ENCODE peak calls at places on chromosomes 3 and 15, in nine cellular contexts. X is cardiac fibroblast, F is psoas muscle, O is mesothelial cell of epicardium, P is foreskin keratinocyte, J is fibroblast of lung, W is choroid plexus epithelial cell, M is bronchial epithelial cell, B is A549. G is an unnamed sample.

GRCh38 chr15:69723404-69724097 is 270.9 kb downstream of the RPLP1 start:
- DNase-seq in W (no peak), J (no peak), B (no peak), F (peak), P (no peak), M (no peak), O (no peak), X (no peak), G (no peak)

GRCh38 chr15:63833246-63833696 is 477 bp downstream of the HERC1 start:
- DNase-seq in F (peak), M (no peak), W (peak), J (peak), B (peak), X (peak), O (no peak), P (peak), G (peak)

GRCh38 chr3:165549665-165550064 is 287.6 kb downstream of the BCHE start:
- DNase-seq in X (no peak), J (no peak), F (no peak), P (no peak), M (no peak), O (no peak), B (no peak), W (no peak), G (no peak)

GRCh38 chr3:195708066-195708465 is 12.7 kb upstream of the MUC20 start:
- DNase-seq in P (no peak), F (no peak), J (no peak), O (no peak), B (no peak), X (no peak), W (no peak), M (no peak), G (no peak)

GRCh38 chr3:78906245-78906644 is 861.6 kb downstream of the ROBO1 start:
- DNase-seq in X (no peak), W (no peak), P (peak), M (peak), F (no peak), J (no peak), B (no peak), O (no peak), G (no peak)

GRCh38 chr15:63023351-63023945 is 19.1 kb upstream of the TPM1 start:
- DNase-seq in W (peak), F (no peak), O (no peak), J (peak), X (peak), M (no peak), B (no peak), P (peak), G (no peak)

GRCh38 chr3:100993309-100993708 is at the start of gene ABI3BP:
- DNase-seq in W (peak), M (peak), J (peak), B (peak), F (peak), X (peak), O (peak), P (peak), G (no peak)

GRCh38 chr3:24220859-24221657 is 273.6 kb downstream of the THRB start:
- DNase-seq in P (peak), X (peak), O (no peak), W (peak), J (peak), F (peak), B (peak), M (peak), G (no peak)

GRCh38 chr3:22366781-22367180 is 615.8 kb upstream of the ZNF385D start:
- DNase-seq in B (no peak), M (no peak), X (no peak), F (no peak), P (no peak), O (no peak), W (no peak), J (no peak), G (no peak)

GRCh38 chr3:44323341-44323955 is 15.1 kb upstream of the TCAIM start:
- DNase-seq in O (peak), J (peak), F (peak), B (peak), X (peak), P (peak), M (peak), W (peak), G (peak)

GRCh38 chr3:149949181-149949580 is 21.5 kb downstream of the PFN2 start:
- DNase-seq in O (no peak), X (no peak), P (no peak), F (no peak), B (no peak), J (no peak), W (no peak), M (no peak), G (no peak)

GRCh38 chr3:80677796-80678195 is 910.0 kb upstream of the ROBO1 start:
- DNase-seq in W (peak), B (no peak), O (no peak), J (peak), F (no peak), P (peak), M (peak), X (peak), G (no peak)

GRCh38 chr15:98774756-98775497 is 126.6 kb downstream of the IGF1R start:
- DNase-seq in P (peak), B (no peak), F (no peak), M (peak), X (no peak), J (no peak), O (no peak), W (no peak), G (no peak)

GRCh38 chr3:58197588-58197987 is 13.2 kb downstream of the DNASE1L3 start:
- DNase-seq in W (no peak), P (no peak), F (no peak), J (no peak), O (no peak), X (no peak), M (no peak), B (no peak), G (no peak)

GRCh38 chr3:5036536-5036833 is 57.2 kb downstream of the BHLHE40 start:
- DNase-seq in M (no peak), W (no peak), X (no peak), B (no peak), J (no peak), F (no peak), P (no peak), O (no peak), G (no peak)

GRCh38 chr15:37124330-37124729 is 24.0 kb upstream of the MEIS2 start:
- DNase-seq in B (no peak), W (no peak), P (no peak), M (no peak), X (no peak), F (no peak), J (no peak), O (no peak), G (no peak)

GRCh38 chr15:30859091-30859874 is 44.4 kb upstream of the FAN1 start:
- DNase-seq in B (peak), J (peak), X (peak), P (peak), M (peak), F (no peak), O (no peak), W (peak), G (peak)

GRCh38 chr15:77527164-77527778 is 105.4 kb downstream of the LINGO1 start:
- DNase-seq in X (peak), J (peak), B (no peak), F (peak), P (no peak), O (peak), W (peak), M (no peak), G (no peak)

GRCh38 chr15:43792761-43793493 is 807 bp downstream of the SERF2 start:
- DNase-seq in J (no peak), X (peak), B (peak), W (peak), M (peak), F (peak), P (no peak), O (no peak), G (no peak)

GRCh38 chr3:16338999-16339398 is 74.0 kb downstream of the OXNAD1 start:
- DNase-seq in B (peak), O (no peak), F (no peak), J (peak), W (peak), X (peak), M (peak), P (peak), G (no peak)

GRCh38 chr3:29268651-29269050 is 12.2 kb upstream of the RBMS3 start:
- DNase-seq in W (no peak), J (no peak), F (no peak), B (no peak), O (no peak), M (no peak), P (no peak), X (peak), G (no peak)

GRCh38 chr15:89452330-89452836 is 44.0 kb downstream of the RHCG start:
- DNase-seq in P (no peak), F (no peak), M (no peak), O (no peak), J (no peak), X (no peak), B (no peak), W (no peak), G (no peak)

GRCh38 chr15:39788108-39788507 is 5.5 kb upstream of the FSIP1 start:
- DNase-seq in X (peak), W (peak), B (no peak), F (no peak), J (peak), O (no peak), P (no peak), M (no peak), G (no peak)

GRCh38 chr3:61360297-61360696 is 109.0 kb upstream of the FHIT start:
- DNase-seq in J (no peak), M (no peak), B (no peak), O (no peak), X (no peak), W (peak), P (no peak), F (no peak), G (no peak)

GRCh38 chr3:185658943-185659342 is 72.8 kb downstream of the SENP2 start:
- DNase-seq in F (no peak), P (no peak), M (no peak), X (no peak), W (peak), J (no peak), B (no peak), O (no peak), G (no peak)

GRCh38 chr3:185657691-185658503 is 71.8 kb downstream of the SENP2 start:
- DNase-seq in X (no peak), P (no peak), F (no peak), W (no peak), B (no peak), J (no peak), O (no peak), M (no peak), G (no peak)

GRCh38 chr3:185658504-185658912 is 72.4 kb downstream of the SENP2 start:
- DNase-seq in F (peak), X (peak), J (peak), B (peak), M (peak), P (peak), O (no peak), W (peak), G (no peak)

GRCh38 chr3:185661772-185662171 is 75.7 kb downstream of the SENP2 start:
- DNase-seq in B (no peak), M (no peak), X (no peak), O (no peak), J (no peak), F (no peak), P (no peak), W (no peak), G (no peak)

DNA sequence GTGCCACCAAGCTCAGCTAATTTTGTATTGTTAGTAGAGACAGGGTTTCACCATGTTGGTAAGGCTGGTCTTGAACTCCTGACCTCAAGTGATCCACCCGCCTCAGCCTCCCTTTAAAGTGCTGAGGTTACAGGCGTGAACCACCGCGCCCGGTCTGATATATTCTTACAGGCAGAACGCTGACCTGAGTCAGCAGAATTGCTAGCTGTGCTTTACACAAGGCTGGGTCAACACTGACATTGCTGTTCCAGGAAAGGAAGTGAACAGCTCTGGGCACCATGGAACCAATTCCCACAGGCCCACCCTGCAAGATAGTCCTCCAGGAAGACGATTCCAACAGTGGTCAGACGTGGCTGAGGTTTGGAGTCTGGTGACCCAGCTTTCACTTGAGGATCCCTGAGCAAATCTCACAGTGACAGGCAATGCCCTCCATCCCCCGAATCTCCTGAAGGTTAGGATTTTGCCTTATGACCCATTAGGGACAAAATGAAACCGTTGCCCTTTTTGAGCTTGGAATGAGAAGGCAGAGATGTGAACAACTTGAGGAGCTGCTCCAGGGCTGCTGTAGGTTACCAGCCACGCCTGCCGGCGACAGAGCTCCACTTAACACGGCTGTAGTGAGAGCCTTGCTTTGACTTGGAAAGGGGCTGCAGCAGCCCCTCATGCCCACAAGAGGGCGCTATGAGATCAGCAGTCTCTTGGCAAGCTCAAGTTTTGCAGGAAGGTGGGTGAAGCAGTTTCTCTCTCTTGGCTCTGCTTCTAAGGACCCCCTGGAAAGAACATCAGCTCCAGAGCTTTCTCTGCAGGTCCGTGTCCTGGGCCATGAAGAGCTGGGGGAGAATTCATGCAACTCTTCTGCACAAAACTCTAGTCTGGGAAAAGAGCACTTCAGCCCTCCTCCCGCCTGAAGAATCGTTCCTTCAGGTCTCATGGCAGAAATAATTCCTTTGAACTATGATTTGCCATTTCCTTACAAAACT is 74.1 kb downstream of the SENP2 start:
- DNase-seq in F (peak), P (peak), J (peak), X (peak), W (peak), B (peak), O (no peak), M (peak), G (peak)
- TF ChIP-seq CTCF in F (peak), P (peak), J (peak), X (peak), W (peak), B (peak), O (peak), M (peak), G (peak)

DNA sequence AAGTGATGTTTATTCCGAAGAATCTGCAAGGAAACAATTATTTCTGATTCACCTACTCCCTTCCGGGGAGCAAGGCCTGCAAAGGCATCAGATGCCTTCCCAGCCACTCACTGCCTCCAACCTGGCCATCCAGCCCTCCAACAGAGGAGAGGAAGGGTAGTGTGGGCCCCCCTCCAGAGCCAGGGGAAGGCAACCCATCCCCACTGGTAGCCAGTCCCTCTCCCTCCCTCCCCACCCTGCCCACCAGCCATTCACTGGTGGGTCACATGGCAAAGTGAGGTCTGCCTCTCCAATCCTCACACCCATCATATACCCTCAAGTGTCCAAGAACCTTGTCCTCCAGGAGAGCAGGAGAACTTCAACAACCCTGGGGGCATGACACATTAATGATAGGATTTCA is 2.4 kb upstream of the VIPR1 start:
- DNase-seq in M (no peak), P (peak), X (no peak), W (no peak), B (no peak), O (no peak), F (no peak), J (no peak), G (no peak)
- TF ChIP-seq CTCF in M (no peak), P (no peak), X (no peak), W (no peak), B (no peak), O (no peak), F (no peak), J (no peak), G (no peak)

GRCh38 chr3:52197842-52198625 is at the start of gene ALAS1:
- DNase-seq in O (peak), J (peak), X (peak), W (peak), F (peak), B (peak), P (peak), M (peak), G (peak)
- TF ChIP-seq CTCF in O (no peak), J (no peak), X (no peak), W (no peak), F (peak), B (no peak), P (no peak), M (no peak), G (no peak)

DNA sequence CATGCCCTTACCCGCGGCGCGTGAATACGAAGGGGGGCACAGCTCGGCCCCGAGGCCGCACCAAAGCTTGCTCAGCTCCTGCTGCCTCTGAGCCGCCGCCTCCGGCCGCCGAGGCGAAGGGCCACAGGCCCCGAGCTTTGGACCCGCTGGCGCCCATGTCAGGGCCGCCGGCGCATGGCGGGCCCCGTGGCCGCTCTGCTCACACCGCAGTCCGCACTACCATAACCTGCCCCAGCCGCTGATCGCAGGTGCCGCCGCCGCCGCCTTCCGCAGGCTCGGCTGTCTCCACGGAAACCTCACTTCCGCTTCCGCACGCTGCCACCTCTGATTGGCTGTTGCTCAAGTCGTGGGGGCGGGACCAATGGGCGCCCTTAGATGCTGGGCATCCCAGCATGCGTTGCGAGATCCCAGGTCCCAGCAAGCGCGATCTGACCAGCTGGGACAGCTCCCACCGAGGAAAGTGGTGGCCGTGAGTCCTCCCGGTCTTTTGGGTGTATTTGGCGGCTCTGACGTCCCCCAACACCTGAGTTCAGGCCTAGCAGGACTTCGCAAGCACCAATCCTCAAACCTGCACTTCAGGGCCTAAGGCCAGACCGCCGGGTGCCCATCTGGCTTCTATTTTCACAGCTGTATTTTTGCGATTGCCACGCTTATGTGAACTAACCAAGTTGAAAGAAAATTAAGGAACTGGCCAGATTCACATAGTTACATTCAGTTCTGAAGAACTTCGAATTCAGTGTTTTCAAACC is at the start of gene TUSC2:
- DNase-seq in M (peak), F (peak), X (peak), P (peak), W (peak), B (peak), O (peak), J (peak), G (peak)
- TF ChIP-seq CTCF in M (no peak), F (no peak), X (no peak), P (no peak), W (no peak), B (no peak), O (no peak), J (no peak), G (no peak)

GRCh38 chr3:127038476-127038875 is 55.6 kb downstream of the PLXNA1 start:
- DNase-seq in F (peak), J (no peak), O (peak), P (no peak), B (no peak), M (no peak), W (no peak), X (no peak), G (no peak)
- TF ChIP-seq CTCF in F (no peak), J (no peak), O (no peak), P (no peak), B (no peak), M (no peak), W (no peak), X (no peak), G (no peak)

GRCh38 chr15:85760531-85761371 is 34.0 kb downstream of the KLHL25 start:
- DNase-seq in W (no peak), X (no peak), M (no peak), J (no peak), F (no peak), P (no peak), B (peak), O (no peak), G (no peak)
- TF ChIP-seq CTCF in W (peak), X (no peak), M (no peak), J (no peak), F (no peak), P (peak), B (peak), O (no peak), G (no peak)

GRCh38 chr3:184316792-184317191 is 2.4 kb downstream of the EIF4G1 start:
- DNase-seq in O (no peak), F (no peak), W (peak), X (peak), P (no peak), J (no peak), M (no peak), B (no peak), G (no peak)

GRCh38 chr3:184314700-184315505 is 497 bp downstream of the EIF4G1 start:
- DNase-seq in F (peak), X (peak), M (no peak), B (no peak), W (peak), P (peak), O (peak), J (peak), G (peak)

GRCh38 chr3:184314363-184314699 is at the start of gene EIF4G1:
- DNase-seq in X (peak), W (peak), F (peak), B (peak), P (peak), O (peak), M (peak), J (peak), G (peak)

GRCh38 chr3:184315871-184316661 is 1.7 kb downstream of the EIF4G1 start:
- DNase-seq in O (no peak), F (peak), X (peak), M (no peak), B (no peak), P (no peak), J (peak), W (peak), G (peak)

DNA sequence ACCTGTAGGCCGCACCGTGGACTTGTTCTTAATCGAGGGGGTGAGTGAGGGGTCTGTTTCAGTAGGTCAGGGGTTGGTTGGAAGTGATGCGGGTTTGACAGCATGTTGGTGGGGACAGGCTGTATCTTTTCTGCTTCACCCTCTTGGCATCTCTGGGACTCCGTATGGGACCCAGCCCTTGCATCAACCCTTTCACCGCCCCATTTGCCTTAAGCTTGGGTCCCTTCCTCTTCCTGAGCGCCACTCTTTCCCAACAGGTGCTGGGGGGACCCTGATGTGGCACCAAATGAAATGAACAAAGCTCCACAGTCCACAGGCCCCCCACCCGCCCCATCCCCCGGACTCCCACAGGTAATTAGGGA is 1.1 kb downstream of the EIF4G1 start:
- DNase-seq in P (no peak), B (no peak), F (no peak), W (no peak), M (no peak), O (no peak), X (no peak), J (peak), G (peak)
- TF ChIP-seq CTCF in P (no peak), B (no peak), F (no peak), W (no peak), M (no peak), O (no peak), X (no peak), J (no peak), G (no peak)